ENCODE peak calls at places on chromosomes 5 and 9, in six cellular contexts. U is mesothelial cell of epicardium, C is RPMI7951, H is NCI-H774, F is AG04450, O is cardiac muscle cell. T is an unnamed sample.

GRCh38 chr5:171534009-171534895 is 114.8 kb downstream of the FGF18 start:
- DNase-seq in U (no peak), C (peak), O (no peak), H (no peak), F (no peak), T (no peak)

GRCh38 chr9:133786371-133786753 is 48.2 kb upstream of the SARDH start:
- DNase-seq in U (no peak), F (no peak), C (no peak), H (no peak), O (no peak), T (no peak)

GRCh38 chr9:135284386-135285134 is 195.0 kb upstream of the PPP1R26 start:
- DNase-seq in F (no peak), O (no peak), C (no peak), U (no peak), H (no peak), T (no peak)

GRCh38 chr5:95543017-95543705 is 11.6 kb downstream of the SKIC3 start:
- DNase-seq in U (no peak), C (peak), O (peak), H (no peak), F (no peak), T (no peak)

GRCh38 chr9:98251554-98251953 is 3.9 kb downstream of the TBC1D2 start:
- DNase-seq in F (no peak), H (no peak), U (no peak), O (peak), C (peak), T (no peak)

GRCh38 chr5:56170557-56170956 is 62.6 kb downstream of the ANKRD55 start:
- DNase-seq in F (no peak), C (no peak), U (no peak), O (peak), H (no peak), T (no peak)

GRCh38 chr9:136693490-136694162 is 6.4 kb upstream of the AGPAT2 start:
- DNase-seq in C (peak), O (no peak), U (no peak), F (no peak), H (peak), T (no peak)

GRCh38 chr5:34585601-34586104 is 70.5 kb upstream of the RAI14 start:
- DNase-seq in C (no peak), F (no peak), O (peak), U (no peak), H (peak), T (no peak)

GRCh38 chr9:113463418-113464285 is at the start of gene RGS3:
- DNase-seq in U (peak), O (no peak), C (no peak), H (peak), F (no peak), T (no peak)

GRCh38 chr5:31217441-31217840 is 24.0 kb downstream of the CDH6 start:
- DNase-seq in C (no peak), F (no peak), H (no peak), O (no peak), U (no peak), T (no peak)

GRCh38 chr9:75992480-75993206 is 102.2 kb downstream of the PCSK5 start:
- DNase-seq in F (no peak), O (no peak), H (no peak), C (peak), U (no peak), T (no peak)

GRCh38 chr5:126816649-126817048 is 39.7 kb downstream of the LMNB1 start:
- DNase-seq in C (no peak), F (no peak), U (no peak), O (no peak), H (no peak), T (no peak)

GRCh38 chr5:95530441-95530840 is 24.3 kb downstream of the SKIC3 start:
- DNase-seq in O (peak), C (peak), H (no peak), U (no peak), F (peak), T (no peak)

GRCh38 chr9:109574061-109574882 is 76.2 kb upstream of the PTPN3 start:
- DNase-seq in U (no peak), H (peak), C (peak), F (peak), O (peak), T (no peak)

GRCh38 chr5:40017151-40017550 is 592.4 kb upstream of the DAB2 start:
- DNase-seq in F (no peak), C (no peak), H (no peak), O (no peak), U (no peak), T (no peak)

GRCh38 chr5:139828207-139828895 is 32.7 kb downstream of the PSD2 start:
- DNase-seq in F (no peak), H (no peak), O (no peak), U (no peak), C (no peak), T (no peak)

GRCh38 chr9:137506702-137507171 is 43.5 kb downstream of the PNPLA7 start:
- DNase-seq in F (no peak), O (no peak), U (no peak), C (no peak), H (no peak), T (no peak)

GRCh38 chr5:178125253-178125916 is 5.4 kb upstream of the RMND5B start:
- DNase-seq in F (no peak), H (no peak), U (no peak), C (no peak), O (no peak), T (no peak)

GRCh38 chr5:178121450-178122276 is 8.3 kb downstream of the N4BP3 start:
- DNase-seq in U (no peak), F (no peak), C (no peak), H (no peak), O (peak), T (no peak)

GRCh38 chr5:73947876-73948275 is 321.9 kb downstream of the ARHGEF28 start:
- DNase-seq in F (no peak), H (peak), U (no peak), C (no peak), O (no peak), T (no peak)

GRCh38 chr5:154199671-154200220 is 9.2 kb downstream of the GALNT10 start:
- DNase-seq in H (no peak), C (no peak), U (no peak), F (no peak), O (no peak), T (no peak)

GRCh38 chr9:91024841-91025240 is 223.2 kb downstream of the SYK start:
- DNase-seq in O (no peak), U (no peak), C (no peak), H (no peak), F (no peak), T (no peak)

GRCh38 chr5:163910226-163910625 is 404.8 kb downstream of the MAT2B start:
- DNase-seq in C (no peak), F (no peak), U (no peak), O (no peak), H (no peak), T (no peak)

GRCh38 chr9:34328500-34328982 is 527 bp downstream of the KIF24 start:
- DNase-seq in F (no peak), U (no peak), H (no peak), O (peak), C (peak), T (no peak)

GRCh38 chr5:66713998-66714397 is 117.8 kb downstream of the MAST4 start:
- DNase-seq in H (no peak), C (peak), F (no peak), O (peak), U (no peak), T (no peak)